ENCODE peak calls at places on chromosomes 7 and 10, in four cellular contexts. Q, R, F and L are unnamed samples. For H3K9me3, the result is how much of the 10 kb centered on the place peaks cover.

GRCh38 chr7:26681819-26682418 is 182.5 kb downstream of the SKAP2 start:
- DNase-seq in Q (no peak), R (no peak), F (no peak), L (no peak)

GRCh38 chr7:32536585-32536984 is 41.3 kb downstream of the AVL9 start:
- DNase-seq in Q (no peak), R (peak), F (no peak), L (peak)

GRCh38 chr10:4514445-4515108 is 311.4 kb upstream of the AKR1E2 start:
- DNase-seq in Q (peak), R (no peak), F (peak), L (no peak)

GRCh38 chr10:34001087-34001580 is 666.7 kb upstream of the NRP1 start:
- DNase-seq in Q (no peak), R (no peak), F (no peak), L (no peak)

GRCh38 chr10:52348037-52348564 is 34.0 kb downstream of the DKK1 start:
- DNase-seq in Q (no peak), R (no peak), F (no peak), L (no peak)

GRCh38 chr7:138892016-138892630 is 89.1 kb downstream of the KIAA1549 start:
- DNase-seq in Q (no peak), R (no peak), F (no peak), L (no peak)

GRCh38 chr10:23157239-23157661 is 34.9 kb upstream of the PTF1A start:
- DNase-seq in Q (no peak), R (no peak), F (no peak), L (no peak)

GRCh38 chr10:6977641-6978627 is 397.9 kb upstream of the PRKCQ start:
- DNase-seq in Q (no peak), R (no peak), F (no peak), L (no peak)

GRCh38 chr7:82234457-82235049 is 209.0 kb downstream of the CACNA2D1 start:
- DNase-seq in Q (no peak), R (no peak), F (no peak), L (peak)

GRCh38 chr10:48556065-48556464 is 48.8 kb downstream of the ARHGAP22 start:
- DNase-seq in Q (no peak), R (no peak), F (no peak), L (no peak)

GRCh38 chr7:144436500-144436899 is 33.0 kb upstream of the NOBOX start:
- DNase-seq in Q (no peak), R (no peak), F (no peak), L (no peak)

GRCh38 chr10:4234661-4235060 is 449.7 kb upstream of the KLF6 start:
- DNase-seq in Q (no peak), R (no peak), F (no peak), L (no peak)

GRCh38 chr7:130490287-130490686 is 1.6 kb upstream of the MEST start:
- DNase-seq in Q (no peak), R (no peak), F (no peak), L (no peak)

GRCh38 chr10:29023678-29024077 is 265.2 kb upstream of the LYZL1 start:
- DNase-seq in Q (no peak), R (peak), F (no peak), L (no peak)

GRCh38 chr10:98254234-98254858 is 13.6 kb downstream of the LOXL4 start:
- DNase-seq in Q (no peak), R (no peak), F (no peak), L (no peak)

GRCh38 chr10:104766341-104766740 is 125.3 kb downstream of the SORCS3 start:
- DNase-seq in Q (no peak), R (peak), F (no peak), L (no peak)

GRCh38 chr10:45602082-45602730 is 70.4 kb downstream of the ZFAND4 start:
- DNase-seq in Q (no peak), R (no peak), F (no peak), L (peak)

GRCh38 chr10:88651131-88651541 is 13.1 kb upstream of the LIPF start:
- DNase-seq in Q (no peak), R (peak), F (no peak), L (peak)

GRCh38 chr7:6442114-6442513 is 5.6 kb downstream of the DAGLB start:
- DNase-seq in Q (no peak), R (no peak), F (no peak), L (no peak)

GRCh38 chr7:103857435-103857834 is 132.0 kb downstream of the RELN start:
- DNase-seq in Q (no peak), R (no peak), F (no peak), L (no peak)

GRCh38 chr7:83347836-83348482 is 185.3 kb upstream of the PCLO start:
- DNase-seq in Q (no peak), R (peak), F (no peak), L (peak)

GRCh38 chr10:133258818-133259602 is 17.7 kb downstream of the ADAM8 start:
- DNase-seq in Q (peak), R (peak), F (peak), L (peak)

GRCh38 chr7:157667731-157668130 is 330.9 kb downstream of the DNAJB6 start:
- DNase-seq in Q (no peak), R (no peak), F (no peak), L (no peak)
- H3K4me3 ChIP-seq in Q (no peak), R (no peak), F (no peak), L (no peak)

DNA sequence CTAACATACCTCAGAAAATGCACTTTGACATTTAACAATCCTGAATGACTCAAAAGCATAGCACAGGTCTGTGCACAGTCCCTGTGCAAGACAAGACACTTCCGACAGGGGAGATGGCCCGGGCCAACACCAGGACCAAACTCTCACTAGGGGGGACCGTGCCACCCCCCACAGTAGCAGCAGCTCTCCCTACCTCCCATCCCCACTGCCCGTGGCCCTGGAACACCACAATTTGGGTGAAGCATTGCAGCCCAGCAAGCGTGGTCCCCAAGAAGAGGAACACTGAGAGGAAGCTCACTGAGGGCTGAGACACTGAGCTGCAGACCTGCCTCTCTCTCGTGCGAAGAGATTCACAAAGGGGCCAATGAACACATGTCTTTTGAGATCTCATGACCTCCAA is 26.0 kb downstream of the PTPRN2 start:
- DNase-seq in Q (no peak), R (no peak), F (no peak), L (no peak)
- H3K9me3 ChIP-seq in Q (under half), R (under half), F (under half), L (under half)

DNA sequence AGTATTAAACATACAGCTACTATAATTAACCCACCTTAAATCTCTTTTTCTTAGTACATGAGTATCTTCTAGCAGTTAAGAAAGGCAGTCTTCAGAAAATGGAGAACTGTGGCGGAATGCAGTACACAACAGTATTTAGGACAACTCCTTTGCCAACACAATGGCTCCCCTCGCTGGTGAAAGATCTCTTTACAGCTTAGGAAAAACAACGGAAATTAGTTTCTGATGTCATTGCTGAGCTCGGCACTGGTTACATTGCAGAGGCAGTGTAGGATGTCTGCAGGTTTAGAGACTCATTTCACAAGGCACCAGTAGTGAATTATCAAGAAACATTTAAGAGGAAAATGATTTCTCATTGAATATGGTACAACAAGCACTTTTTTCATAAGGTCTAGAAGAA is 43.4 kb downstream of the GLRX3 start:
- DNase-seq in Q (no peak), R (peak), F (no peak), L (peak)
- TF ChIP-seq CTCF in Q (peak), R (peak), F (no peak), L (peak)

DNA sequence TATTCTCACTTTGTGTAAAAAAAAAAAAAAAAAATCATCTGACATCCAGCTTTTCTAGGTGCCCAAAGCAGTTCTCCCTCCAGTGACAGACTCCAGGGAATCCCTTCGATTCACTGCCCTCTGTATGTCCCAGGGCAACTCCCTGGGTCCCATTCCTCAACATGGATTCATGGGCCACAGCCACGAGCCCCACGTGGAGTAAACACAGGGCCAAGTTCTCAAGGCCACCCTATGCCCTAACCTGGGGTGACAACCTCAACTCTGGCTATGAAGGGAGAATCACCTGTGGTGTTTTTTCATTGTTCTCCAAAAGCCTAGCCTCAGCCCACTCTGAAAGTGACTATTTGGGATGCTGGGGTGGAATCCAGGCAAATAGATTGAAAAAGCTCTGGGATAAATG is 3.4 kb downstream of the BNIP3 start:
- DNase-seq in Q (no peak), R (no peak), F (no peak), L (no peak)
- H3K4me3 ChIP-seq in Q (no peak), R (no peak), F (no peak), L (no peak)

DNA sequence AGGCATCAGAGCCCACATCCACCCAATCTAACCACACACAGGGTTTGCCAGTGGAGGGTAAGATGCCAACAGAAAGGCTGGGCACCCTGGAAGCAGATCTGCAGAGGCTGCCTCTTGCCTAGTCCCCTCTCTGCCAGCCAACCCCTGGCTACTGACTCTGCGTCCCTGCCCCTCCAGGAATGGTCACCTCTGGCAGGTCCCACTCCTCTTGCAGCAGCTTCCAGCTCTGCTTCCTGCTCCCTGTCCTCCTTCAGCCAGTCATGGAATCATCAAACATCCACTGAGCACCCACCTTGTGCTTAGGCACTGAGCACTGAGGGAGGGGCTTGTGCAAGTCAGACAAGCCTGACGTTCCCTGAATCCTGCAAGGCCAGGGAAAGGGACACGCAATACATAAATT is 20.1 kb upstream of the HABP2 start:
- DNase-seq in Q (no peak), R (no peak), F (no peak), L (no peak)
- H3K9me3 ChIP-seq in Q (under half), R (under half), F (under half), L (under half)

DNA sequence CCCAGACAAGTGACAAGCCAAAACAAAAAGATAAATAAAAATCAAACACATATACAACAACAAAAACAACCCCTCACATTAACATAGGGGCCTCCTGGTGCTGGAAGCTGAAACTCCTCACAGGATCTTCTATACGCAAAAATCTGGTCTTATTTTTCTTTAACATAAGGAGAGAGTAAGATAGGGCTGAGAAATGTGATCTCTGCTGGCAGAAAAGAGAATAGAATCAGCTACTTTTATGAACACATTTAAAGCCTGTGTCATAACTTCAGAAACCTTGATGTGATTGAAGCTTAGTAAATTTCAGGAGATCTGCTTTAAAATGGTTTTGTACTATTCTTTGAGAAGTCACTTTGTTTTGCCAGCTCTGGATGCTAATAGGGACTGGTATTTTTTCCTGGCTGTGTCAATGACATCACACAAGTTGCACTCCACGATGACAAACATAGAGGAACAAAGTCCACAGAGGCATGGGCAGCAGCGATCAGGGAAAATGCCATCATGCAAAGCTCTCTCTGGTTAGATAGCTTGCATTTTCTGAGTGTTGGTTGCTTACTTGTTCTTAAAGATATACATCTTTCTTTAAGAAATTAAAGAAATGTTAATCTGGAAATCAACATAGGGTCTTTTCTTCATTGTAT is 176.6 kb upstream of the SP4 start:
- DNase-seq in Q (no peak), R (no peak), F (no peak), L (no peak)
- TF ChIP-seq CTCF in Q (no peak), R (no peak), F (no peak), L (no peak)

GRCh38 chr10:69665457-69666320 is 35.6 kb downstream of the FAM241B start:
- DNase-seq in Q (no peak), R (no peak), F (no peak), L (no peak)

GRCh38 chr10:69668722-69669121 is 38.7 kb downstream of the FAM241B start:
- DNase-seq in Q (no peak), R (no peak), F (no peak), L (no peak)

GRCh38 chr10:69666756-69667155 is 36.7 kb downstream of the FAM241B start:
- DNase-seq in Q (no peak), R (no peak), F (no peak), L (no peak)

GRCh38 chr10:69674786-69675185 is 44.7 kb downstream of the FAM241B start:
- DNase-seq in Q (no peak), R (no peak), F (no peak), L (no peak)

DNA sequence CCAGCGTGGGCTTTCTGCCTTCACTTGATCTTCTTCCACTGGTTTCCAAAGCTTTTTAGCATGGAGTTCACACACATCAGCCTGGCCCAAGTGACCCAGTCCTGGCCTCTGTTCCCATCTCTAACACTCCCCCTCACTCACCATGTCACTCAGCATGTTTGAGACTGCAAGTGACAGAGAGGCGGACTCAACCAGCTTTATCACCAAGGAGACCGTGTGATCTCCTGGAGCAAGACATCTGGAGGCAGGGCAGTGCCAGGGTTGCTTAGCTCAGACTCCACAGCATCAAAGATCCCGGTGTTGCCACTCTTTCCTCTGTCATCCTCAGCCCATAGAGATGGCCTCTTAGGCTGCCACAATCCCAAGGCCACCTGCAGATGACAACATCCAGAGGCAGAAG is 39.4 kb downstream of the FAM241B start:
- DNase-seq in Q (no peak), R (no peak), F (no peak), L (no peak)
- H3K4me3 ChIP-seq in Q (no peak), R (no peak), F (no peak), L (no peak)

DNA sequence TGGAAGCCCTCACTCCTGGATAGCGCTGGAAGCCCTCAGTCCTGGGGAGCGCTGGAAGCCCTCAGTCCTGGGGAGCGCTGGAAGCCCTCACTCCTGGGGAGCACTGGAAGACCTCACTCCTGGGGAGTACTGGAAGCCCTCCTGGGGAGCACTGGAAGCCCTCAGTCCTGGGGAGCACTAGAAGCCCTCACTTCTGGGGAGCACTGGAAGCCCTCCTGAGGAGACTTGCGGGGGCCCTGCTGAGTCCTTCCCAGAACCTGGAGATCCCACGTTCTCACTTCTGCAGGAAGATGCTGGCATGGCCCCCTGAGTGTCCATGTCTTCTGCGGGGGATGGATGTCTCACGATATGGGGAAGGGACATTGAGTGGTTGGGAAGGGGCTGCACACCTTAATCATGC is 267.1 kb downstream of the TCERG1L start:
- DNase-seq in Q (no peak), R (no peak), F (no peak), L (no peak)
- H3K9me3 ChIP-seq in Q (under half), R (under half), F (under half), L (half or more)

GRCh38 chr7:134016942-134017303 is 110.2 kb upstream of the LRGUK start:
- DNase-seq in Q (no peak), R (no peak), F (no peak), L (no peak)
- TF ChIP-seq CTCF in Q (no peak), R (no peak), F (peak), L (no peak)